ENCODE peak calls at places on chromosomes 2 and 18, in four cellular contexts. A, M, F and Y are unnamed samples.

GRCh38 chr18:12599543-12599942 is 58.4 kb downstream of the SPIRE1 start:
- DNase-seq in A (no peak), M (no peak), F (no peak), Y (no peak)

GRCh38 chr18:75548353-75548752 is 120.8 kb upstream of the SMIM21 start:
- DNase-seq in A (no peak), M (no peak), F (no peak), Y (peak; percentile 41)

GRCh38 chr2:45712538-45712937 is 61.1 kb downstream of the PRKCE start:
- DNase-seq in A (no peak), M (no peak), F (no peak), Y (peak; percentile 15)

GRCh38 chr2:146246734-146247523 is 1597.9 kb upstream of the ACVR2A start:
- DNase-seq in A (no peak), M (no peak), F (no peak), Y (no peak)

GRCh38 chr2:174332607-174333001 is 2.1 kb upstream of the SP9 start:
- DNase-seq in A (no peak), M (peak; percentile 38), F (peak; percentile 39), Y (peak; percentile 62)

GRCh38 chr2:20797096-20797495 is 25.8 kb downstream of the LDAH start:
- DNase-seq in A (no peak), M (no peak), F (no peak), Y (no peak)

GRCh38 chr2:41127351-41127750 is 675.5 kb upstream of the SLC8A1 start:
- DNase-seq in A (no peak), M (no peak), F (no peak), Y (no peak)

GRCh38 chr2:210475726-210476125 is 833 bp downstream of the LANCL1 start:
- DNase-seq in A (no peak), M (no peak), F (no peak), Y (no peak)

GRCh38 chr2:219073413-219074129 is 12.8 kb upstream of the IHH start:
- DNase-seq in A (peak; percentile 80), M (peak; percentile 70), F (peak; percentile 43), Y (peak; percentile 66)

GRCh38 chr2:234033885-234034284 is 16.6 kb upstream of the SPP2 start:
- DNase-seq in A (no peak), M (no peak), F (no peak), Y (no peak)

GRCh38 chr18:2351126-2351850 is 220.0 kb downstream of the METTL4 start:
- DNase-seq in A (no peak), M (no peak), F (no peak), Y (no peak)

GRCh38 chr2:152335016-152335850 is at the start of gene FMNL2:
- DNase-seq in A (peak; percentile 88), M (peak; percentile 90), F (peak; percentile 81), Y (peak; percentile 92)
- TF ChIP-seq ELF4 in A (no peak), M (peak; percentile 33), F (no peak), Y (no peak)

GRCh38 chr2:23900927-23901322 is 26.0 kb downstream of the ATAD2B start:
- DNase-seq in A (peak; percentile 22), M (no peak), F (peak; percentile 22), Y (no peak)

GRCh38 chr2:23900133-23900926 is 26.6 kb downstream of the ATAD2B start:
- DNase-seq in A (no peak), M (no peak), F (no peak), Y (no peak)

GRCh38 chr2:23903034-23903433 is 23.9 kb downstream of the ATAD2B start:
- DNase-seq in A (no peak), M (no peak), F (no peak), Y (no peak)

GRCh38 chr2:23904215-23904614 is 22.7 kb downstream of the ATAD2B start:
- DNase-seq in A (no peak), M (no peak), F (no peak), Y (no peak)

GRCh38 chr2:23901966-23902942 is 24.7 kb downstream of the ATAD2B start:
- DNase-seq in A (no peak), M (no peak), F (no peak), Y (no peak)
- TF ChIP-seq ELF4 in A (no peak), M (no peak), F (no peak), Y (no peak)

GRCh38 chr2:10987861-10988260 is 76.1 kb downstream of the KCNF1 start:
- DNase-seq in A (no peak), M (no peak), F (no peak), Y (no peak)
- TF ChIP-seq ELF4 in A (no peak), M (no peak), F (no peak), Y (no peak)

GRCh38 chr18:56889621-56890020 is 238.5 kb downstream of the WDR7 start:
- DNase-seq in A (no peak), M (no peak), F (no peak), Y (no peak)
- TF ChIP-seq ELF4 in A (no peak), M (no peak), F (no peak), Y (no peak)